ENCODE peak calls at places on chromosome 19, in ten cellular contexts. Q is adrenal gland; H is RWPE2; R is astrocyte; Y is kidney epithelial cell; G is CD4-positive, CD25-positive, alpha-beta regulatory T cell; Z is effector memory CD4-positive, alpha-beta T cell; W is neuronal stem cell; A is small intestine; V is kidney. L is an unnamed sample. For H3K36me3, the result is how much of the 10 kb centered on the place peaks cover.

GRCh38 chr19:11017275-11018035 is 56.6 kb downstream of the SMARCA4 start:
- DNase-seq in Q (no peak), H (no peak), R (no peak), Y (no peak), G (no peak), Z (no peak), W (no peak), A (no peak), V (no peak), L (no peak)

GRCh38 chr19:55077106-55077505 is 1.4 kb downstream of the EPS8L1 start:
- DNase-seq in Q (no peak), H (no peak), R (no peak), Y (no peak), G (no peak), Z (no peak), W (no peak), A (no peak), V (no peak), L (no peak)

GRCh38 chr19:51783373-51783772 is 11.6 kb upstream of the FPR3 start:
- DNase-seq in Q (no peak), H (no peak), R (no peak), Y (no peak), G (no peak), Z (no peak), W (no peak), A (no peak), V (no peak), L (no peak)

GRCh38 chr19:35318679-35319448 is 10.1 kb upstream of the CD22 start:
- DNase-seq in Q (peak), H (peak), R (peak), Y (peak), G (no peak), Z (no peak), W (no peak), A (no peak), V (peak), L (peak)

GRCh38 chr19:12786950-12787349 is 4.3 kb upstream of the JUNB start:
- DNase-seq in Q (no peak), H (no peak), R (no peak), Y (no peak), G (no peak), Z (no peak), W (no peak), A (no peak), V (no peak), L (no peak)

GRCh38 chr19:51111606-51112005 is 3.4 kb upstream of the CTU1 start:
- DNase-seq in Q (no peak), H (no peak), R (no peak), Y (no peak), G (no peak), Z (no peak), W (no peak), A (no peak), V (peak), L (no peak)

GRCh38 chr19:34173145-34173956 is 1.0 kb downstream of the LSM14A start:
- DNase-seq in Q (peak), H (no peak), R (peak), Y (peak), G (no peak), Z (peak), W (peak), A (peak), V (peak), L (no peak)

GRCh38 chr19:13953021-13953531 is 767 bp downstream of the DCAF15 start:
- DNase-seq in Q (no peak), H (no peak), R (no peak), Y (no peak), G (no peak), Z (no peak), W (no peak), A (peak), V (peak), L (no peak)

GRCh38 chr19:14576363-14576762 is 4.5 kb upstream of the NDUFB7 start:
- DNase-seq in Q (no peak), H (no peak), R (no peak), Y (no peak), G (no peak), Z (no peak), W (no peak), A (no peak), V (no peak), L (no peak)

GRCh38 chr19:8336072-8336569 is 6.9 kb downstream of the KANK3 start:
- DNase-seq in Q (no peak), H (no peak), R (no peak), Y (no peak), G (no peak), Z (no peak), W (no peak), A (no peak), V (no peak), L (no peak)

GRCh38 chr19:6761053-6761676 is 6.1 kb downstream of the SH2D3A start:
- DNase-seq in Q (no peak), H (no peak), R (no peak), Y (no peak), G (no peak), Z (no peak), W (no peak), A (no peak), V (peak), L (no peak)

GRCh38 chr19:41997121-41997850 is 3.3 kb upstream of the ATP1A3 start:
- DNase-seq in Q (peak), H (no peak), R (peak), Y (no peak), G (peak), Z (no peak), W (peak), A (peak), V (peak), L (no peak)

GRCh38 chr19:16496613-16496983 is 404 bp downstream of the C19orf44 start:
- DNase-seq in Q (peak), H (no peak), R (peak), Y (no peak), G (no peak), Z (no peak), W (no peak), A (no peak), V (no peak), L (peak)

GRCh38 chr19:8494158-8494557 is 8.3 kb downstream of the PRAM1 start:
- DNase-seq in Q (no peak), H (no peak), R (no peak), Y (no peak), G (no peak), Z (no peak), W (no peak), A (no peak), V (no peak), L (no peak)

GRCh38 chr19:54364775-54365257 is at the start of gene LAIR1:
- DNase-seq in Q (peak), H (no peak), R (no peak), Y (no peak), G (peak), Z (no peak), W (no peak), A (peak), V (peak), L (no peak)

GRCh38 chr19:49189259-49189658 is 31.7 kb downstream of the TRPM4 start:
- DNase-seq in Q (no peak), H (no peak), R (no peak), Y (no peak), G (no peak), Z (no peak), W (no peak), A (no peak), V (no peak), L (no peak)
- H3K36me3 ChIP-seq in Q (under half), H (under half), R (under half), Y (under half), G (under half), Z (under half), W (half or more), A (under half), V (under half), L (half or more)

DNA sequence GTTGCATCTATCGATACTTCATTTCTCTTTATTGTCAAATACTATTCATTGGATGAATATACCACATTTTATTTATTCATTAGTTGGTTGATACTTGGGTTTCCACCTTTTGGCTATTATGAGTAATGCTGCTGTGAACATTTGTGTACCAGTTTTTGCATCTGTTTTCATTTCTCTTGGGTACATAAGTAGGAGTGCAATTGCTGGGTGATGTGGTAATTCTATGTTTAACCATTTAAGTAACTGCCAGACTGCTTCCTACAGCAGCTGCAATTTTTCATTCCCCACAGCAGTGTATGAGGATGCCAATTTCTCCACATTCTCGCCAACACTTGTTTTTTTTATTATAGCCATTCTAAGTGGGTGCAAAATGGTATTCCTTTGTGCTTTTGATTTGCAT is 2.6 kb downstream of the KCNJ14 start:
- DNase-seq in Q (no peak), H (no peak), R (no peak), Y (no peak), G (no peak), Z (no peak), W (no peak), A (no peak), V (no peak), L (no peak)
- H3K36me3 ChIP-seq in Q (under half), H (under half), R (under half), Y (under half), G (under half), Z (under half), W (half or more), A (under half), V (under half), L (under half)

GRCh38 chr19:732325-733069 is 18.4 kb upstream of the MISP start:
- DNase-seq in Q (no peak), H (no peak), R (no peak), Y (no peak), G (no peak), Z (no peak), W (no peak), A (no peak), V (no peak), L (no peak)
- H3K36me3 ChIP-seq in Q (under half), H (under half), R (under half), Y (under half), G (under half), Z (under half), W (half or more), A (under half), V (under half), L (under half)

GRCh38 chr19:24055548-24055947 is 31.4 kb upstream of the ZNF254 start:
- DNase-seq in Q (no peak), H (no peak), R (no peak), Y (no peak), G (no peak), Z (no peak), W (no peak), A (no peak), V (no peak), L (no peak)

GRCh38 chr19:24053601-24054000 is 33.4 kb upstream of the ZNF254 start:
- DNase-seq in Q (no peak), H (no peak), R (no peak), Y (no peak), G (no peak), Z (no peak), W (no peak), A (no peak), V (no peak), L (no peak)

GRCh38 chr19:24051516-24051915 is 35.5 kb upstream of the ZNF254 start:
- DNase-seq in Q (no peak), H (no peak), R (no peak), Y (no peak), G (no peak), Z (no peak), W (no peak), A (no peak), V (no peak), L (no peak)

GRCh38 chr19:24052811-24053210 is 34.2 kb upstream of the ZNF254 start:
- DNase-seq in Q (no peak), H (no peak), R (no peak), Y (no peak), G (no peak), Z (no peak), W (no peak), A (no peak), V (no peak), L (no peak)

GRCh38 chr19:24054044-24054935 is 32.7 kb upstream of the ZNF254 start:
- DNase-seq in Q (no peak), H (peak), R (peak), Y (peak), G (no peak), Z (no peak), W (no peak), A (no peak), V (no peak), L (no peak)
- H3K36me3 ChIP-seq in Q (half or more), H (under half), R (under half), Y (under half), G (half or more), Z (under half), W (half or more), A (under half), V (half or more), L (under half)

GRCh38 chr19:4678881-4679379 is 8.8 kb upstream of the MYDGF start:
- DNase-seq in Q (peak), H (no peak), R (no peak), Y (no peak), G (no peak), Z (no peak), W (no peak), A (no peak), V (no peak), L (no peak)

GRCh38 chr19:4679416-4679815 is 9.3 kb upstream of the MYDGF start:
- DNase-seq in Q (peak), H (no peak), R (no peak), Y (no peak), G (no peak), Z (no peak), W (no peak), A (no peak), V (no peak), L (no peak)

GRCh38 chr19:4675346-4675745 is 5.2 kb upstream of the MYDGF start:
- DNase-seq in Q (no peak), H (no peak), R (no peak), Y (no peak), G (no peak), Z (no peak), W (no peak), A (no peak), V (no peak), L (no peak)

GRCh38 chr19:4673726-4674125 is 3.6 kb upstream of the MYDGF start:
- DNase-seq in Q (no peak), H (no peak), R (no peak), Y (no peak), G (no peak), Z (no peak), W (no peak), A (no peak), V (no peak), L (no peak)

GRCh38 chr19:4676955-4677731 is 7.0 kb upstream of the MYDGF start:
- DNase-seq in Q (peak), H (no peak), R (no peak), Y (no peak), G (no peak), Z (no peak), W (no peak), A (peak), V (no peak), L (no peak)
- H3K36me3 ChIP-seq in Q (under half), H (half or more), R (under half), Y (under half), G (under half), Z (under half), W (under half), A (under half), V (under half), L (under half)

L was measured in thoracic aorta.